ENCODE peak calls at places on chromosomes 1 and 21, in seven cellular contexts. B is dorsolateral prefrontal cortex; K is osteoblast; Z is BE2C; U is left ventricle myocardium inferior; W is lower leg skin; M is CD4-positive, alpha-beta T cell. I is an unnamed sample.

GRCh38 chr1:165871311-165872067 is 44.1 kb downstream of the UCK2 start:
- DNase-seq in B (no peak), K (no peak), Z (no peak), U (peak), W (no peak), M (peak), I (peak)

GRCh38 chr1:214310010-214310409 is 29.1 kb downstream of the SMYD2 start:
- DNase-seq in B (no peak), K (no peak), Z (no peak), U (no peak), W (no peak), M (no peak), I (no peak)

GRCh38 chr1:19038096-19038495 is 81.6 kb upstream of the IFFO2 start:
- DNase-seq in B (peak), K (peak), Z (no peak), U (no peak), W (no peak), M (no peak), I (no peak)

GRCh38 chr21:39444406-39445145 is 1.0 kb downstream of the LCA5L start:
- DNase-seq in B (no peak), K (no peak), Z (no peak), U (no peak), W (no peak), M (no peak), I (no peak)

GRCh38 chr1:1535298-1535988 is 5.0 kb downstream of the TMEM240 start:
- DNase-seq in B (no peak), K (peak), Z (no peak), U (no peak), W (no peak), M (no peak), I (no peak)

GRCh38 chr1:113859478-113860175 is 11.9 kb downstream of the PTPN22 start:
- DNase-seq in B (no peak), K (no peak), Z (no peak), U (no peak), W (no peak), M (no peak), I (no peak)

GRCh38 chr21:17667256-17667655 is 54.6 kb upstream of the BTG3 start:
- DNase-seq in B (no peak), K (no peak), Z (no peak), U (no peak), W (no peak), M (no peak), I (no peak)

GRCh38 chr21:27158967-27159366 is 192.1 kb upstream of the ADAMTS5 start:
- DNase-seq in B (no peak), K (no peak), Z (no peak), U (no peak), W (no peak), M (no peak), I (no peak)

GRCh38 chr1:33047839-33048305 is 11.2 kb upstream of the AK2 start:
- DNase-seq in B (no peak), K (no peak), Z (no peak), U (no peak), W (no peak), M (no peak), I (no peak)

GRCh38 chr21:41799763-41800162 is 32.9 kb upstream of the RIPK4 start:
- DNase-seq in B (no peak), K (no peak), Z (no peak), U (no peak), W (no peak), M (no peak), I (no peak)

GRCh38 chr1:31064685-31065309 is 720 bp downstream of the PUM1 start:
- DNase-seq in B (peak), K (peak), Z (peak), U (peak), W (no peak), M (no peak), I (peak)

GRCh38 chr1:119040489-119040888 is 52.3 kb upstream of the TBX15 start:
- DNase-seq in B (no peak), K (no peak), Z (no peak), U (no peak), W (no peak), M (no peak), I (no peak)

GRCh38 chr21:33668180-33668579 is 25.9 kb downstream of the ITSN1 start:
- DNase-seq in B (no peak), K (no peak), Z (peak), U (no peak), W (no peak), M (no peak), I (no peak)

GRCh38 chr1:41504126-41505035 is 19.9 kb upstream of the EDN2 start:
- DNase-seq in B (no peak), K (no peak), Z (peak), U (no peak), W (no peak), M (no peak), I (no peak)

GRCh38 chr1:197327776-197328364 is 59.8 kb downstream of the CRB1 start:
- DNase-seq in B (no peak), K (peak), Z (no peak), U (no peak), W (no peak), M (no peak), I (no peak)

GRCh38 chr1:104671684-104672353 is 922.1 kb downstream of the AMY1C start:
- DNase-seq in B (no peak), K (no peak), Z (no peak), U (no peak), W (no peak), M (no peak), I (no peak)

GRCh38 chr1:18183477-18183974 is 75.9 kb downstream of the IGSF21 start:
- DNase-seq in B (no peak), K (no peak), Z (no peak), U (no peak), W (no peak), M (no peak), I (no peak)

GRCh38 chr1:221089803-221090202 is 210.6 kb downstream of the HLX start:
- DNase-seq in B (no peak), K (peak), Z (no peak), U (no peak), W (no peak), M (no peak), I (no peak)

GRCh38 chr1:42380617-42381423 is at the start of gene RIMKLA:
- DNase-seq in B (peak), K (peak), Z (peak), U (peak), W (no peak), M (peak), I (peak)

GRCh38 chr1:214645712-214646111 is 42.7 kb downstream of the CENPF start:
- DNase-seq in B (no peak), K (no peak), Z (no peak), U (no peak), W (no peak), M (no peak), I (no peak)

GRCh38 chr21:29091032-29091431 is 17.6 kb upstream of the CCT8 start:
- DNase-seq in B (no peak), K (peak), Z (no peak), U (no peak), W (no peak), M (no peak), I (no peak)

GRCh38 chr1:116987256-116987555 is 14.4 kb upstream of the CD101 start:
- DNase-seq in B (no peak), K (no peak), Z (no peak), U (no peak), W (no peak), M (peak), I (peak)

GRCh38 chr1:209428241-209428921 is 155.1 kb upstream of the CAMK1G start:
- DNase-seq in B (no peak), K (no peak), Z (no peak), U (no peak), W (peak), M (no peak), I (no peak)

GRCh38 chr1:225412803-225413338 is 15.0 kb downstream of the LBR start:
- DNase-seq in B (no peak), K (no peak), Z (no peak), U (no peak), W (no peak), M (no peak), I (no peak)

GRCh38 chr1:241799414-241799813 is 48.6 kb upstream of the EXO1 start:
- DNase-seq in B (no peak), K (peak), Z (no peak), U (no peak), W (no peak), M (no peak), I (no peak)

GRCh38 chr1:31915438-31915837 is 22.7 kb downstream of the PTP4A2 start:
- DNase-seq in B (no peak), K (no peak), Z (no peak), U (no peak), W (no peak), M (no peak), I (no peak)

GRCh38 chr1:170623171-170623570 is 40.8 kb upstream of the PRRX1 start:
- DNase-seq in B (no peak), K (peak), Z (no peak), U (no peak), W (no peak), M (no peak), I (no peak)

GRCh38 chr1:58993403-58993802 is 209.6 kb upstream of the JUN start:
- DNase-seq in B (no peak), K (no peak), Z (no peak), U (no peak), W (no peak), M (no peak), I (no peak)
- TF ChIP-seq CTCF in B (no peak), K (no peak), Z (no peak), U (no peak), W (no peak), M (no peak), I (no peak)

GRCh38 chr1:11735854-11736745 is at the start of gene AGTRAP:
- DNase-seq in B (peak), K (peak), Z (peak), U (peak), W (peak), M (peak), I (peak)
- TF ChIP-seq CTCF in B (no peak), K (no peak), Z (no peak), U (peak), W (no peak), M (no peak), I (no peak)

GRCh38 chr1:23796466-23797271 is 3.9 kb downstream of the GALE start:
- DNase-seq in B (no peak), K (peak), Z (no peak), U (no peak), W (no peak), M (no peak), I (no peak)
- TF ChIP-seq CTCF in B (no peak), K (no peak), Z (no peak), U (no peak), W (no peak), M (no peak), I (no peak)

GRCh38 chr1:46603858-46604549 is at the start of gene MKNK1:
- DNase-seq in B (peak), K (peak), Z (peak), U (peak), W (peak), M (peak), I (peak)
- TF ChIP-seq CTCF in B (no peak), K (no peak), Z (no peak), U (no peak), W (no peak), M (no peak), I (no peak)

I was measured in natural killer cell.